ENCODE peak calls at places on chromosomes 16 and 17, in six cellular contexts. G, V, A, J, O and Z are unnamed samples.

GRCh38 chr17:2195729-2196128 is 107.9 kb downstream of the SMG6 start:
- DNase-seq in O (no peak), V (no peak), G (no peak), J (no peak), A (no peak), Z (peak; percentile 5)

GRCh38 chr17:29150191-29150590 is 30.0 kb downstream of the MYO18A start:
- DNase-seq in A (no peak), O (no peak), V (no peak), G (no peak), J (no peak), Z (no peak)

GRCh38 chr16:83482545-83483162 is 325.1 kb upstream of the HSBP1 start:
- DNase-seq in J (no peak), G (no peak), O (no peak), A (no peak), V (no peak), Z (no peak)

GRCh38 chr16:85235988-85236831 is 123.9 kb upstream of the CIBAR2 start:
- DNase-seq in O (no peak), A (no peak), V (no peak), G (peak; percentile 28), J (no peak), Z (no peak)

GRCh38 chr17:31745964-31746650 is 112.9 kb downstream of the COPRS start:
- DNase-seq in G (no peak), A (no peak), J (no peak), V (no peak), O (no peak), Z (no peak)

GRCh38 chr16:78388920-78389564 is 289.6 kb downstream of the WWOX start:
- DNase-seq in G (no peak), A (no peak), V (no peak), O (no peak), J (no peak), Z (no peak)

GRCh38 chr16:31913668-31914067 is 40.1 kb downstream of the ZNF267 start:
- DNase-seq in V (no peak), J (no peak), A (no peak), O (no peak), G (no peak), Z (no peak)

GRCh38 chr17:32960815-32961214 is 30.8 kb upstream of the SPACA3 start:
- DNase-seq in J (no peak), A (no peak), O (no peak), G (no peak), V (no peak), Z (no peak)

GRCh38 chr17:37259030-37259735 is 116.6 kb upstream of the C17orf78 start:
- DNase-seq in G (no peak), O (no peak), A (no peak), V (no peak), J (no peak), Z (no peak)

GRCh38 chr17:63082273-63082861 is 116.3 kb downstream of the TANC2 start:
- DNase-seq in V (no peak), O (no peak), A (no peak), G (peak; percentile 5), J (no peak), Z (no peak)

GRCh38 chr17:56752263-56752662 is 81.5 kb downstream of the C17orf67 start:
- DNase-seq in O (no peak), J (no peak), V (no peak), A (no peak), G (no peak), Z (no peak)

GRCh38 chr17:78550464-78550863 is 26.7 kb downstream of the DNAH17 start:
- DNase-seq in V (no peak), G (no peak), O (no peak), A (no peak), J (no peak), Z (no peak)

GRCh38 chr16:47978491-47979490 is 177.0 kb downstream of the ABCC12 start:
- DNase-seq in G (no peak), J (no peak), V (no peak), O (no peak), A (no peak), Z (no peak)

GRCh38 chr17:73988110-73988509 is 215.4 kb upstream of the RPL38 start:
- DNase-seq in A (no peak), V (no peak), J (no peak), G (no peak), O (no peak), Z (no peak)

GRCh38 chr17:30369995-30370394 is 8.7 kb upstream of the CPD start:
- DNase-seq in O (no peak), G (no peak), A (no peak), V (no peak), J (no peak), Z (no peak)

GRCh38 chr16:12500771-12501170 is 302.9 kb downstream of the CPPED1 start:
- DNase-seq in O (no peak), A (no peak), J (no peak), V (no peak), G (peak; percentile 80), Z (peak; percentile 6)

GRCh38 chr16:2275476-2276450 is 7.8 kb upstream of the RNPS1 start:
- DNase-seq in J (no peak), O (no peak), G (no peak), V (no peak), A (no peak), Z (no peak)

GRCh38 chr16:49756971-49757743 is 98.8 kb downstream of the ZNF423 start:
- DNase-seq in G (no peak), O (no peak), A (no peak), J (no peak), V (no peak), Z (no peak)

GRCh38 chr17:49997256-49997735 is 2.3 kb upstream of the DLX3 start:
- DNase-seq in V (no peak), G (no peak), A (no peak), O (no peak), J (peak; percentile 45), Z (no peak)

GRCh38 chr17:49556183-49556943 is 19.3 kb upstream of the NXPH3 start:
- DNase-seq in O (peak; percentile 74), V (peak; percentile 80), G (peak; percentile 79), J (peak; percentile 96), A (peak; percentile 98), Z (peak; percentile 93)

GRCh38 chr16:69885722-69886121 is 65.4 kb upstream of the CLEC18A start:
- DNase-seq in V (no peak), G (no peak), O (no peak), A (no peak), J (no peak), Z (no peak)

GRCh38 chr17:37828313-37829124 is 83.7 kb upstream of the HNF1B start:
- DNase-seq in O (no peak), G (no peak), J (no peak), A (no peak), V (no peak), Z (no peak)

GRCh38 chr17:70041575-70041974 is 33.5 kb upstream of the KCNJ16 start:
- DNase-seq in O (no peak), V (no peak), G (no peak), A (no peak), J (no peak), Z (no peak)

DNA sequence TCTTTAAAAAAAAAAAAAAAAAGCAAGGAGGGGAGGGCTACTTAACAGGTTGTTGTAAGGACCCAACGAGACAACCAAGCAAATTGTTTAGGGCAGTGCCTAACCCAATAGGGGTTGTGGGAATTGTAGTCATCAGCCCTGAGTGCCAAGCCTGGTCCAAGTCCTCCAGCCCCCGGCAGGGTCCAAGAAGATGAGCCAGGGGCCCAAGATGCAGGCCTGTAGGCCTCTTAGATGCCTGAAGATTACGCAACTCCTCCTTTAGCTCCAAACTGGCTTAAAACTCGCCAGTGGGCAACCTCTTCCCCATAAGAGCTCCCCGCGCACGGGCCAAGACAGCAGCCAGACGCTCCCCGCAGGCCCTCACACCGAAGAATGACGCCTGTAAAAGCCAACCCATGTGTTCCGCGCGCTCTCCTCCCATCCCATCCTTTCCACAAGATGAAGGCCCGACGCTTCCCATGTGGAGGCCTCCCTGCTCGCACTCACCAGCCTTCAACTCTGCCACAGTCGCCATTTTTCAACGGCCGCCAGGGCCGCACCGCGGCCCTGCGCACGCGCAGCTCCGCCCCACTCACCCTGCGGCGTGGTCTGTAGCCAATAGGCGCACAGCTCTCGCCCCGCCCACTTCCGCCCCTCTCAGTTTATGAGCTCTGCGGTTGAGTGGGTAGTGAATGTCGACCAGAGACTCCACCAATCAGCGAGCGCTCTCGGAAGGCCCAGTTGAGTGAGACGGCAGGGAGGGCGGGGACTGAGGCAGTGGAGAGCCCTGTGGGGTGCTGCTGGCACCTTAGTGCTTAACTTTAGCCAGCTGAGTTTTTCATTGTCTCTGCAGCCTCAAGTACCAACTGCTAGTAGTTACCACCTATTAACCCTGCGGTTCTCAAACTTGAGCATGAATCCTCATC is at the start of gene CEP20:
- DNase-seq in V (peak; percentile 100), O (peak; percentile 100), G (peak; percentile 100), A (peak; percentile 99), J (peak; percentile 100), Z (peak; percentile 100)
- TF ChIP-seq CTCF in V (peak; percentile 6), O (no peak), G (no peak), A (peak; percentile 32), J (peak; percentile 13), Z (no peak)

GRCh38 chr17:79702071-79702470 is 28.7 kb upstream of the ENPP7 start:
- DNase-seq in G (no peak), O (no peak), A (no peak), J (peak; percentile 78), V (no peak), Z (no peak)
- TF ChIP-seq CTCF in G (no peak), O (no peak), A (peak; percentile 20), J (peak; percentile 47), V (peak; percentile 15), Z (no peak)

DNA sequence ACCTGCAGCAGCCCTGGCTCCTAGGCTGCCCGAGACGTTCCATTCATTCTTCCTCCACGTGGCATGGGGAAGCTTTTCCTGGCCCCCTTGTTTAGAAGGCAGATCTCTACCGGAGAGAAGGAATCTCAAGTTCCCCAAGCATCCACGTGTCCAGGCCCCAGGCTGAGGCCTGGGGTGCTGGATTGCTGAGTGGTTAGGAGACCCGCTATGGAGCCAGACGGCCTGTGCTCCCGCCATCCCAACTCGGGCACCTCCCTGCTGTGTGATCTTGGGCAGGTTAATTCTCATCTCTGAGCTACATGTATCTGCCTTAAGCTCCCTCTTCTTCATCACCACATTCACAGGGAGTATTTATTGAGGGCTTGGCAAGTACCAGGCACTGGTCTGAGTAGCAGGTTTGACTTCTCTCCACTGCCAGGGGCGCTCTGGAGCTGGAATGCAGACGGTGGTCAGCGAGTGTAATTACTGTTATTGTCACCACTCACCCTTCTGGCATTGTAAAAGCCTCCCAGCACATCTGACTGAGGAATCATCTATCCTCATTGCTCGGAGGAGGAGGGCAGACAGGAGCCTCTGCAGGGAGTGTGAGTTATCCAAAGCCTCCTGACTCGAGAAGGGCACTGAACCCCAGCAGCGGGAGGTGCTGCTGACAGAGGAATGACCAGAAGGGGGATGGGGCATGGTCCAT is 1.1 kb upstream of the ADGRG1 start:
- DNase-seq in V (peak; percentile 52), J (peak; percentile 69), A (no peak), G (no peak), O (no peak), Z (peak; percentile 36)
- TF ChIP-seq CTCF in V (peak; percentile 46), J (peak; percentile 47), A (peak; percentile 35), G (no peak), O (no peak), Z (no peak)

GRCh38 chr17:7781467-7781866 is 52.5 kb upstream of the KDM6B start:
- DNase-seq in V (peak; percentile 14), A (no peak), J (no peak), G (no peak), O (peak; percentile 60), Z (peak; percentile 13)

GRCh38 chr17:7780736-7781135 is 53.3 kb upstream of the KDM6B start:
- DNase-seq in A (no peak), J (no peak), O (no peak), V (no peak), G (no peak), Z (no peak)

GRCh38 chr17:7777017-7777416 is 57.0 kb upstream of the KDM6B start:
- DNase-seq in G (no peak), V (no peak), J (no peak), O (no peak), A (no peak), Z (no peak)

GRCh38 chr17:7786866-7787265 is 47.2 kb upstream of the KDM6B start:
- DNase-seq in A (no peak), J (no peak), V (no peak), G (no peak), O (no peak), Z (no peak)

GRCh38 chr17:7782237-7782636 is 51.8 kb upstream of the KDM6B start:
- DNase-seq in V (no peak), O (no peak), J (no peak), G (no peak), A (no peak), Z (no peak)
- TF ChIP-seq CTCF in V (peak; percentile 35), O (no peak), J (no peak), G (no peak), A (no peak), Z (no peak)